ENCODE peak calls at places on chromosomes 2 and 18, in six cellular contexts. R is endothelial cell, O is nephron progenitor cell, H is astrocyte of the hippocampus, B is skeletal muscle cell, V is Kasumi-1. U is an unnamed sample.

GRCh38 chr2:131542438-131543384 is 15.0 kb downstream of the CCDC74A start:
- DNase-seq in R (no peak), O (no peak), H (no peak), B (no peak), V (no peak), U (no peak)

GRCh38 chr2:219446101-219446504 is 11.5 kb downstream of the SPEG start:
- DNase-seq in R (peak), O (no peak), H (peak), B (peak), V (no peak), U (peak)

GRCh38 chr2:157486596-157487270 is 42.8 kb upstream of the CYTIP start:
- DNase-seq in R (no peak), O (no peak), H (peak), B (no peak), V (no peak), U (no peak)

GRCh38 chr2:21633531-21634310 is 510.0 kb downstream of the TDRD15 start:
- DNase-seq in R (no peak), O (no peak), H (peak), B (no peak), V (no peak), U (no peak)

GRCh38 chr2:59312967-59313943 is 1072.1 kb upstream of the FANCL start:
- DNase-seq in R (no peak), O (no peak), H (no peak), B (no peak), V (no peak), U (no peak)

GRCh38 chr2:169393068-169393590 is 30.8 kb upstream of the LRP2 start:
- DNase-seq in R (no peak), O (no peak), H (no peak), B (no peak), V (no peak), U (no peak)

GRCh38 chr18:60662491-60662890 is 289.9 kb upstream of the MC4R start:
- DNase-seq in R (no peak), O (no peak), H (no peak), B (no peak), V (no peak), U (no peak)

GRCh38 chr2:127420039-127420864 is 2.0 kb downstream of the PROC start:
- DNase-seq in R (no peak), O (no peak), H (no peak), B (no peak), V (no peak), U (no peak)

GRCh38 chr18:37476182-37476581 is 89.4 kb downstream of the CELF4 start:
- DNase-seq in R (peak), O (peak), H (peak), B (no peak), V (peak), U (peak)

GRCh38 chr18:2534906-2535305 is 36.4 kb downstream of the METTL4 start:
- DNase-seq in R (no peak), O (no peak), H (no peak), B (no peak), V (no peak), U (no peak)

GRCh38 chr2:150588210-150588870 is 100.9 kb upstream of the RND3 start:
- DNase-seq in R (no peak), O (no peak), H (no peak), B (no peak), V (no peak), U (no peak)

GRCh38 chr2:9809448-9810088 is 33.7 kb upstream of the TAF1B start:
- DNase-seq in R (no peak), O (no peak), H (no peak), B (no peak), V (no peak), U (no peak)

GRCh38 chr2:215171151-215171550 is 32.7 kb upstream of the ABCA12 start:
- DNase-seq in R (no peak), O (no peak), H (peak), B (no peak), V (no peak), U (peak)

GRCh38 chr2:40448476-40449079 is 3.3 kb downstream of the SLC8A1 start:
- DNase-seq in R (peak), O (peak), H (peak), B (no peak), V (peak), U (peak)

GRCh38 chr18:22347624-22348511 is 69.8 kb downstream of the CTAGE1 start:
- DNase-seq in R (no peak), O (no peak), H (peak), B (no peak), V (no peak), U (no peak)

GRCh38 chr2:70084973-70085710 is 2.1 kb upstream of the PCBP1 start:
- DNase-seq in R (no peak), O (no peak), H (no peak), B (no peak), V (no peak), U (peak)

GRCh38 chr2:212537311-212538155 is 1.1 kb downstream of the ERBB4 start:
- DNase-seq in R (peak), O (peak), H (peak), B (no peak), V (no peak), U (no peak)

GRCh38 chr2:62423235-62423634 is 82.8 kb downstream of the TMEM17 start:
- DNase-seq in R (no peak), O (no peak), H (no peak), B (no peak), V (no peak), U (no peak)

GRCh38 chr2:99609851-99610381 is 120.1 kb upstream of the REV1 start:
- DNase-seq in R (no peak), O (no peak), H (no peak), B (no peak), V (no peak), U (no peak)

GRCh38 chr2:239574434-239575156 is 173.8 kb upstream of the HDAC4 start:
- DNase-seq in R (no peak), O (peak), H (no peak), B (no peak), V (no peak), U (no peak)

GRCh38 chr2:10019174-10019971 is 24.0 kb upstream of the KLF11 start:
- DNase-seq in R (no peak), O (no peak), H (no peak), B (no peak), V (peak), U (no peak)

GRCh38 chr2:234483568-234484251 is 13.2 kb downstream of the ARL4C start:
- DNase-seq in R (peak), O (no peak), H (peak), B (no peak), V (no peak), U (peak)

GRCh38 chr2:159088906-159089305 is 120.5 kb downstream of the TANC1 start:
- DNase-seq in R (no peak), O (no peak), H (no peak), B (no peak), V (peak), U (peak)

GRCh38 chr2:159362816-159363251 is 76.3 kb upstream of the WDSUB1 start:
- DNase-seq in R (no peak), O (no peak), H (peak), B (no peak), V (peak), U (peak)

GRCh38 chr18:80168982-80169381 is 59.9 kb downstream of the ADNP2 start:
- DNase-seq in R (no peak), O (no peak), H (no peak), B (no peak), V (no peak), U (no peak)

GRCh38 chr2:174753038-174753633 is 11.1 kb downstream of the CHRNA1 start:
- DNase-seq in R (no peak), O (no peak), H (no peak), B (no peak), V (no peak), U (no peak)

GRCh38 chr2:53949457-53949856 is 21.3 kb downstream of the PSME4 start:
- DNase-seq in R (no peak), O (no peak), H (no peak), B (no peak), V (no peak), U (no peak)

GRCh38 chr2:223643310-223643709 is 41.1 kb upstream of the SCG2 start:
- DNase-seq in R (no peak), O (no peak), H (peak), B (no peak), V (no peak), U (no peak)

GRCh38 chr18:59988098-59988706 is 88.4 kb downstream of the PMAIP1 start:
- DNase-seq in R (peak), O (peak), H (peak), B (peak), V (peak), U (peak)

GRCh38 chr2:172995323-172996244 is 80.1 kb upstream of the MAP3K20 start:
- DNase-seq in R (no peak), O (no peak), H (peak), B (peak), V (peak), U (peak)

GRCh38 chr18:78619854-78620253 is 359.8 kb upstream of the SALL3 start:
- DNase-seq in R (no peak), O (no peak), H (no peak), B (no peak), V (no peak), U (no peak)

GRCh38 chr2:91442246-91442905 is 2750.9 kb downstream of the RPIA start:
- DNase-seq in R (no peak), O (peak), H (peak), B (no peak), V (no peak), U (peak)

GRCh38 chr2:18546586-18546985 is 13.9 kb downstream of the RDH14 start:
- DNase-seq in R (no peak), O (no peak), H (no peak), B (no peak), V (no peak), U (no peak)

GRCh38 chr2:240575101-240575965 is 7.0 kb downstream of the RNPEPL1 start:
- DNase-seq in R (no peak), O (no peak), H (no peak), B (no peak), V (no peak), U (no peak)

U was measured in NB4.